ENCODE peak calls at places on chromosome 15, in ten cellular contexts. C is NCI-H82; G is T-helper 1 cell; J is T-helper 2 cell; P is fibroblast of the conjunctiva; S is caudate nucleus; Z is NCI-H69; M is NCI-H1694 treated with DMSO at 0.1 percent for 48 hours; D is effector CD4-positive, alpha-beta T cell; W is SW480. A is an unnamed sample.

GRCh38 chr15:77025066-77025435 is 30.1 kb downstream of the PSTPIP1 start:
- DNase-seq in C (no peak), M (no peak), Z (no peak), W (no peak), D (peak), G (no peak), J (no peak), P (no peak), S (no peak), A (no peak)

GRCh38 chr15:99019558-99020540 is 12.3 kb upstream of the PGPEP1L start:
- DNase-seq in P (peak), W (peak), C (peak), Z (no peak), G (no peak), D (no peak), J (no peak), M (no peak), S (no peak), A (no peak)

GRCh38 chr15:41241251-41241964 is 10.3 kb downstream of the CHP1 start:
- DNase-seq in Z (peak), W (peak), S (no peak), C (peak), P (no peak), D (no peak), J (no peak), M (no peak), G (no peak), A (no peak)

GRCh38 chr15:49644364-49644794 is 23.5 kb downstream of the DTWD1 start:
- DNase-seq in S (no peak), M (no peak), J (no peak), Z (peak), G (no peak), W (no peak), D (no peak), P (no peak), C (no peak), A (no peak)

GRCh38 chr15:45616901-45617323 is 17.9 kb upstream of the SQOR start:
- DNase-seq in M (no peak), P (no peak), Z (peak), G (no peak), C (no peak), S (no peak), J (no peak), D (no peak), W (no peak), A (no peak)

GRCh38 chr15:47432831-47433230 is 284.5 kb upstream of the SEMA6D start:
- DNase-seq in S (no peak), J (no peak), Z (no peak), G (no peak), D (no peak), P (no peak), W (no peak), C (no peak), M (no peak), A (no peak)

GRCh38 chr15:94582368-94582767 is 351.0 kb downstream of the MCTP2 start:
- DNase-seq in C (peak), Z (peak), D (no peak), J (no peak), G (no peak), M (no peak), P (no peak), S (no peak), W (peak), A (peak)

GRCh38 chr15:35305031-35305555 is 220.0 kb upstream of the NANOGP8 start:
- DNase-seq in S (no peak), D (no peak), Z (no peak), P (no peak), W (no peak), M (no peak), J (no peak), C (no peak), G (no peak), A (no peak)

GRCh38 chr15:101799665-101800064 is 3.6 kb upstream of the OR4F6 start:
- DNase-seq in C (no peak), J (no peak), M (no peak), S (no peak), D (no peak), W (no peak), G (no peak), P (no peak), Z (no peak), A (no peak)

GRCh38 chr15:53835309-53835708 is 75.8 kb upstream of the WDR72 start:
- DNase-seq in W (no peak), J (no peak), M (no peak), Z (peak), D (no peak), G (no peak), P (no peak), C (no peak), S (no peak), A (no peak)

GRCh38 chr15:82570721-82571519 is 30.7 kb upstream of the RPS17 start:
- DNase-seq in Z (no peak), D (no peak), C (peak), W (no peak), S (peak), J (no peak), M (peak), P (no peak), G (no peak), A (no peak)

GRCh38 chr15:50257924-50258323 is 7.6 kb downstream of the HDC start:
- DNase-seq in P (no peak), Z (no peak), C (no peak), G (no peak), W (no peak), M (peak), S (no peak), J (no peak), D (no peak), A (no peak)

GRCh38 chr15:26736502-26737248 is 36.2 kb downstream of the GABRB3 start:
- DNase-seq in P (no peak), J (no peak), D (no peak), Z (no peak), M (no peak), S (no peak), G (no peak), W (no peak), C (no peak), A (no peak)

GRCh38 chr15:84915011-84915958 is 30.8 kb downstream of the SLC28A1 start:
- DNase-seq in P (peak), W (peak), Z (peak), C (no peak), S (no peak), G (no peak), M (no peak), J (no peak), D (no peak), A (peak)

GRCh38 chr15:43410572-43411214 is 39.8 kb downstream of the TUBGCP4 start:
- DNase-seq in Z (no peak), G (no peak), W (no peak), C (no peak), M (no peak), J (no peak), S (no peak), P (no peak), D (no peak), A (no peak)

GRCh38 chr15:49155834-49156627 is 632 bp upstream of the COPS2 start:
- DNase-seq in M (no peak), G (no peak), S (no peak), C (peak), D (no peak), J (no peak), P (no peak), Z (peak), W (no peak), A (no peak)

GRCh38 chr15:50143255-50143860 is 24.3 kb upstream of the ATP8B4 start:
- DNase-seq in M (no peak), S (no peak), G (no peak), P (no peak), D (no peak), Z (no peak), W (no peak), J (no peak), C (no peak), A (no peak)

GRCh38 chr15:51388726-51389125 is 47.3 kb downstream of the GLDN start:
- DNase-seq in M (no peak), J (no peak), C (no peak), P (no peak), G (no peak), D (no peak), W (no peak), S (no peak), Z (no peak), A (no peak)

GRCh38 chr15:62394079-62394478 is 229.0 kb upstream of the C2CD4B start:
- DNase-seq in D (no peak), Z (no peak), J (no peak), S (no peak), M (no peak), P (no peak), W (no peak), G (no peak), C (no peak), A (no peak)

GRCh38 chr15:98805434-98806274 is 157.3 kb downstream of the IGF1R start:
- DNase-seq in Z (peak), M (no peak), J (no peak), D (no peak), C (peak), G (no peak), S (no peak), P (no peak), W (no peak), A (peak)

A was measured in NAMALWA.